ENCODE peak calls at places on chromosomes 12 and 14, in five cellular contexts. A, P, F, V and X are unnamed samples.

GRCh38 chr14:68734231-68734732 is 58.6 kb downstream of the ZFP36L1 start:
- DNase-seq in A (no peak), P (peak; percentile 31), F (no peak), V (peak; percentile 51), X (no peak)

GRCh38 chr12:5197127-5197526 is 153.4 kb downstream of the KCNA5 start:
- DNase-seq in A (no peak), P (no peak), F (no peak), V (no peak), X (no peak)

GRCh38 chr14:105204931-105205717 is 24.0 kb upstream of the NUDT14 start:
- DNase-seq in A (no peak), P (no peak), F (no peak), V (no peak), X (no peak)

GRCh38 chr14:55477680-55478079 is 37.3 kb upstream of the TBPL2 start:
- DNase-seq in A (peak; percentile 46), P (no peak), F (no peak), V (no peak), X (no peak)

GRCh38 chr12:89825591-89826449 is 117.2 kb upstream of the ATP2B1 start:
- DNase-seq in A (no peak), P (no peak), F (no peak), V (no peak), X (no peak)

GRCh38 chr12:53078425-53079225 is 565 bp downstream of the SPRYD3 start:
- DNase-seq in A (no peak), P (peak; percentile 45), F (no peak), V (no peak), X (peak; percentile 43)

GRCh38 chr12:33876618-33877017 is 145.7 kb upstream of the ALG10 start:
- DNase-seq in A (no peak), P (no peak), F (no peak), V (no peak), X (no peak)

GRCh38 chr12:2406903-2407302 is 354.1 kb downstream of the CACNA1C start:
- DNase-seq in A (no peak), P (no peak), F (no peak), V (no peak), X (no peak)

GRCh38 chr12:131908082-131908715 is 13.8 kb downstream of the ULK1 start:
- DNase-seq in A (no peak), P (no peak), F (no peak), V (no peak), X (no peak)

GRCh38 chr12:94140556-94140955 is 7.8 kb upstream of the PLXNC1 start:
- DNase-seq in A (no peak), P (peak; percentile 21), F (no peak), V (no peak), X (no peak)

GRCh38 chr14:50859296-50859624 is 12.6 kb upstream of the ABHD12B start:
- DNase-seq in A (no peak), P (no peak), F (no peak), V (no peak), X (no peak)

GRCh38 chr12:120041386-120042231 is 52.6 kb downstream of the BICDL1 start:
- DNase-seq in A (no peak), P (peak; percentile 47), F (no peak), V (no peak), X (no peak)

GRCh38 chr12:76277480-76277879 is 70.7 kb downstream of the BBS10 start:
- DNase-seq in A (no peak), P (no peak), F (no peak), V (no peak), X (no peak)

GRCh38 chr12:115323223-115323905 is 639.4 kb upstream of the TBX3 start:
- DNase-seq in A (no peak), P (no peak), F (no peak), V (no peak), X (no peak)

GRCh38 chr14:87434011-87434410 is 559.0 kb downstream of the GALC start:
- DNase-seq in A (no peak), P (no peak), F (no peak), V (no peak), X (no peak)